ENCODE peak calls at places on chromosomes 11 and 22, in six cellular contexts. Z is HFF-Myc, J is upper lobe of right lung, O is upper lobe of left lung, A is adrenal gland, W is GM13977. S is an unnamed sample.

GRCh38 chr11:27812341-27812740 is 112.1 kb upstream of the BDNF start:
- DNase-seq in Z (peak; percentile 10), J (no peak), O (no peak), A (no peak), W (no peak), S (peak; percentile 23)

GRCh38 chr22:39135092-39135896 is 17.2 kb downstream of the CBX7 start:
- DNase-seq in Z (no peak), J (no peak), O (peak; percentile 52), A (peak; percentile 20), W (peak; percentile 70), S (peak; percentile 28)

GRCh38 chr22:27489265-27489675 is 312.3 kb downstream of the MN1 start:
- DNase-seq in Z (no peak), J (no peak), O (no peak), A (no peak), W (no peak), S (peak; percentile 15)

GRCh38 chr11:47352556-47352955 is at the start of gene MYBPC3:
- DNase-seq in Z (no peak), J (no peak), O (no peak), A (no peak), W (no peak), S (no peak)

GRCh38 chr11:134252539-134253188 is 488 bp downstream of the THYN1 start:
- DNase-seq in Z (no peak), J (no peak), O (no peak), A (no peak), W (peak; percentile 48), S (peak; percentile 47)

GRCh38 chr11:65150513-65151271 is 16.4 kb upstream of the SYVN1 start:
- DNase-seq in Z (peak; percentile 78), J (peak; percentile 93), O (peak; percentile 65), A (peak; percentile 93), W (peak; percentile 39), S (peak; percentile 95)

GRCh38 chr11:130181295-130182272 is 22.0 kb downstream of the ST14 start:
- DNase-seq in Z (no peak), J (no peak), O (no peak), A (peak; percentile 46), W (no peak), S (peak; percentile 71)

GRCh38 chr11:15627560-15627959 is 512.8 kb downstream of the INSC start:
- DNase-seq in Z (no peak), J (no peak), O (no peak), A (no peak), W (no peak), S (peak; percentile 3)

GRCh38 chr11:66986178-66986545 is 11.1 kb downstream of the C11orf86 start:
- DNase-seq in Z (no peak), J (no peak), O (no peak), A (no peak), W (no peak), S (no peak)

GRCh38 chr22:40665312-40665711 is 14.0 kb upstream of the MCHR1 start:
- DNase-seq in Z (no peak), J (no peak), O (no peak), A (no peak), W (no peak), S (peak; percentile 72)

GRCh38 chr22:43293259-43293658 is 49.9 kb downstream of the SCUBE1 start:
- DNase-seq in Z (no peak), J (no peak), O (peak; percentile 58), A (no peak), W (no peak), S (peak; percentile 11)

GRCh38 chr11:128279861-128280260 is 307.5 kb downstream of the ETS1 start:
- DNase-seq in Z (no peak), J (no peak), O (no peak), A (no peak), W (no peak), S (peak; percentile 39)

GRCh38 chr11:820655-821512 is 2.2 kb downstream of the PNPLA2 start:
- DNase-seq in Z (no peak), J (peak; percentile 90), O (peak; percentile 57), A (peak; percentile 90), W (no peak), S (peak; percentile 76)

GRCh38 chr11:8066036-8066910 is 14.7 kb upstream of the TUB start:
- DNase-seq in Z (no peak), J (no peak), O (no peak), A (no peak), W (no peak), S (no peak)

GRCh38 chr11:16891170-16891569 is 123.0 kb downstream of the PLEKHA7 start:
- DNase-seq in Z (no peak), J (no peak), O (no peak), A (no peak), W (no peak), S (no peak)

GRCh38 chr11:112797653-112798293 is 163.4 kb upstream of the NCAM1 start:
- DNase-seq in Z (no peak), J (no peak), O (peak; percentile 26), A (peak; percentile 52), W (peak; percentile 63), S (no peak)

GRCh38 chr11:133981156-133981555 is 24.4 kb upstream of the IGSF9B start:
- DNase-seq in Z (no peak), J (no peak), O (no peak), A (no peak), W (no peak), S (no peak)

GRCh38 chr11:62688481-62688880 is 849 bp downstream of the LRRN4CL start:
- DNase-seq in Z (no peak), J (no peak), O (no peak), A (no peak), W (no peak), S (no peak)

GRCh38 chr11:27933992-27934829 is 173.7 kb downstream of the KIF18A start:
- DNase-seq in Z (peak; percentile 98), J (no peak), O (peak; percentile 6), A (no peak), W (no peak), S (peak; percentile 100)

GRCh38 chr11:43269229-43269928 is 42.4 kb upstream of the API5 start:
- DNase-seq in Z (no peak), J (no peak), O (peak; percentile 28), A (no peak), W (no peak), S (no peak)

GRCh38 chr11:94854770-94855633 is 86.8 kb downstream of the AMOTL1 start:
- DNase-seq in Z (no peak), J (peak; percentile 75), O (no peak), A (no peak), W (no peak), S (no peak)

GRCh38 chr11:17572791-17573460 is 25.9 kb downstream of the OTOG start:
- DNase-seq in Z (no peak), J (no peak), O (peak; percentile 69), A (no peak), W (no peak), S (no peak)

GRCh38 chr11:10328314-10329090 is 23.6 kb downstream of the ADM start:
- DNase-seq in Z (no peak), J (no peak), O (no peak), A (no peak), W (no peak), S (peak; percentile 85)

GRCh38 chr11:119741369-119742262 is 12.6 kb upstream of the NECTIN1 start:
- DNase-seq in Z (no peak), J (peak; percentile 81), O (peak; percentile 95), A (peak; percentile 57), W (peak; percentile 88), S (no peak)

GRCh38 chr22:26169312-26170111 is at the start of gene SEZ6L:
- DNase-seq in Z (no peak), J (peak; percentile 65), O (peak; percentile 84), A (peak; percentile 34), W (peak; percentile 60), S (no peak)

GRCh38 chr11:102957953-102958352 is 2.4 kb upstream of the MMP13 start:
- DNase-seq in Z (no peak), J (no peak), O (no peak), A (no peak), W (no peak), S (no peak)

GRCh38 chr11:61777234-61778090 is 14.9 kb downstream of the TMEM258 start:
- DNase-seq in Z (no peak), J (no peak), O (peak; percentile 92), A (peak; percentile 84), W (peak; percentile 85), S (no peak)

GRCh38 chr22:37370306-37370979 is 56.8 kb downstream of the ELFN2 start:
- DNase-seq in Z (no peak), J (peak; percentile 74), O (no peak), A (no peak), W (no peak), S (no peak)

GRCh38 chr11:62461740-62462522 is 43.1 kb downstream of the SCGB1A1 start:
- DNase-seq in Z (peak; percentile 78), J (no peak), O (no peak), A (no peak), W (no peak), S (peak; percentile 37)

GRCh38 chr22:33467067-33467466 is 408.9 kb upstream of the SYN3 start:
- DNase-seq in Z (no peak), J (no peak), O (no peak), A (no peak), W (no peak), S (no peak)

GRCh38 chr11:133957926-133958325 is 1.2 kb upstream of the IGSF9B start:
- DNase-seq in Z (no peak), J (no peak), O (no peak), A (no peak), W (no peak), S (no peak)

GRCh38 chr11:18588297-18589252 is at the start of gene UEVLD:
- DNase-seq in Z (peak; percentile 57), J (peak; percentile 94), O (peak; percentile 94), A (peak; percentile 91), W (peak; percentile 68), S (peak; percentile 88)
- TF ChIP-seq CTCF in Z (no peak), J (no peak), O (no peak), A (no peak), W (no peak), S (no peak)

DNA sequence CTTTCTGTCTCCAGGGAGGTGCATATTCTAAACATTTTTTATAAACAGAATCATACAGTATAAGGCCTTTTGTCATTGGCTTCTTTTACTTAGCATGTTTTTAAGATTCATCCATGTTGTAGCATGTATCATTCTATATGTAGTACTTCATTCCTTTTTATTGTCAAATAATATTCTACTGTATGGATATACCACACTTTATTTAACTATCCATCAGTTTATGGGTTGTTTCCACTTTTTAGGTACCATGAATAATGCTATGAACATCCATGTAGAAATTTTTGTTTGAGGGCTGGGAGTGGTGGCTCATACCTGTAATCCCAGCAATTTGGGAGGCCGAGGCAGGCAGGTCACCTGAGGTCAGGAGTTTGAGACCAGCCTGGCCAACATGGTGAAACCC is 73.1 kb downstream of the PHF21A start:
- DNase-seq in Z (no peak), J (no peak), O (no peak), A (no peak), W (no peak), S (no peak)
- TF ChIP-seq CTCF in Z (no peak), J (no peak), O (no peak), A (no peak), W (no peak), S (no peak)

DNA sequence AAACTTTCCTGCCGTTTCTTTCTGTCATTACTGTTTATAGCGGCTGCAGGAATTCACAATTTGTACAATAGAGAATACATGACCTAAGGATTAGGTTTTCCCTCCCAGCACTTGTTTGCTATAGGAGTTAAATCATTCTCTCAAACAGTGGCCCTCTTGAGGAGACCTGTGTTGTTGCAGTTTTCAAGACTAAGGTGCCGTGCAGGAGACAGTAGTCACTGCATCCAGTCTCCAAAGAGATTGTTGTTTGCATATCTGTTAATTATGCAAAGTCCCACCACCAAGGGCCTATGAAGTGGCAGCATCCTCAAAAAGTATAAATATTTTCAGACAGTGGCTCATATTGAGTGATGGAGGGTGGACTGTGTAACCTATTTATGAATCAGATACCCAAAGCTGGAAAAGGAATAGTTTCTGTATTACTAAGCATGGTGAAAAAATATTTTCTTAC is 2.3 kb downstream of the PRSS23 start:
- DNase-seq in Z (no peak), J (no peak), O (no peak), A (no peak), W (no peak), S (peak; percentile 50)
- TF ChIP-seq CTCF in Z (peak; percentile 47), J (peak; percentile 56), O (peak; percentile 54), A (peak; percentile 71), W (peak; percentile 27), S (peak; percentile 77)

GRCh38 chr11:70448983-70449567 is 50.7 kb downstream of the CTTN start:
- DNase-seq in Z (no peak), J (no peak), O (no peak), A (no peak), W (no peak), S (no peak)
- TF ChIP-seq CTCF in Z (peak; percentile 53), J (peak; percentile 31), O (no peak), A (peak; percentile 13), W (peak; percentile 36), S (peak; percentile 74)

S was measured in HFFc6.